ENCODE peak calls at places on chromosomes 16 and 17, in five cellular contexts. O, M, R, D and N are unnamed samples.
A peak's percentile ranks its signal among the peaks of the same experiment; 100 is the strongest.

GRCh38 chr17:38315497-38315896 is 18.5 kb downstream of the MRPL45 start:
- DNase-seq in M (no peak), R (no peak), D (no peak), O (no peak), N (no peak)

GRCh38 chr17:58156839-58157803 is 8.9 kb downstream of the OR4D1 start:
- DNase-seq in R (no peak), D (no peak), M (peak; percentile 26), O (peak; percentile 77), N (no peak)

GRCh38 chr16:35011-35775 is 18.2 kb downstream of the POLR3K start:
- DNase-seq in M (no peak), R (no peak), D (no peak), O (no peak), N (no peak)

GRCh38 chr16:22008215-22009142 is 568 bp downstream of the MOSMO start:
- DNase-seq in R (peak; percentile 33), O (peak; percentile 58), M (peak; percentile 32), D (no peak), N (peak; percentile 89)

GRCh38 chr17:14737984-14738651 is 437.2 kb downstream of the HS3ST3B1 start:
- DNase-seq in D (no peak), M (peak; percentile 98), R (no peak), O (peak; percentile 41), N (peak; percentile 96)

GRCh38 chr16:11168386-11169065 is 87.5 kb downstream of the SOCS1 start:
- DNase-seq in D (no peak), O (no peak), M (peak; percentile 12), R (no peak), N (peak; percentile 72)

GRCh38 chr17:77332981-77333685 is 192.4 kb downstream of the SEC14L1 start:
- DNase-seq in M (peak; percentile 97), O (no peak), R (no peak), D (no peak), N (peak; percentile 80)

GRCh38 chr16:58124601-58124915 is 4.6 kb downstream of the CFAP20 start:
- DNase-seq in R (no peak), D (no peak), O (no peak), M (peak; percentile 70), N (peak; percentile 46)

GRCh38 chr16:26569793-26570192 is 496.9 kb upstream of the C16orf82 start:
- DNase-seq in O (peak; percentile 64), M (peak; percentile 19), R (peak; percentile 5), D (no peak), N (no peak)

GRCh38 chr16:68275611-68276191 is 11.4 kb downstream of the SLC7A6 start:
- DNase-seq in D (peak; percentile 96), M (no peak), R (peak; percentile 86), O (no peak), N (no peak)

GRCh38 chr17:55266958-55267688 is 2.4 kb downstream of the HLF start:
- DNase-seq in R (no peak), O (no peak), D (no peak), M (peak; percentile 12), N (no peak)

GRCh38 chr17:77728022-77728671 is 230.4 kb upstream of the TNRC6C start:
- DNase-seq in D (no peak), O (no peak), M (peak; percentile 33), R (no peak), N (no peak)

GRCh38 chr17:64658931-64659330 is 3.2 kb downstream of the SMURF2 start:
- DNase-seq in M (peak; percentile 69), O (no peak), R (no peak), D (no peak), N (no peak)

GRCh38 chr17:67421869-67422273 is 44.8 kb downstream of the PITPNC1 start:
- DNase-seq in O (no peak), D (peak; percentile 61), M (peak; percentile 97), R (peak; percentile 51), N (peak; percentile 88)

GRCh38 chr16:11613381-11614303 is 26.9 kb upstream of the LITAF start:
- DNase-seq in R (no peak), D (no peak), M (no peak), O (no peak), N (no peak)

GRCh38 chr17:13874817-13875216 is 194.5 kb upstream of the COX10 start:
- DNase-seq in D (no peak), M (no peak), R (no peak), O (no peak), N (no peak)

GRCh38 chr16:28029387-28030002 is 34.0 kb downstream of the GSG1L start:
- DNase-seq in O (no peak), M (no peak), D (no peak), R (no peak), N (no peak)

GRCh38 chr17:29571883-29572681 is 3.6 kb downstream of the TP53I13 start:
- DNase-seq in O (no peak), D (no peak), R (no peak), M (peak; percentile 56), N (peak; percentile 92)

GRCh38 chr17:82400830-82401229 is 17.3 kb upstream of the HEXD start:
- DNase-seq in O (no peak), R (peak; percentile 44), M (no peak), D (no peak), N (peak; percentile 69)

GRCh38 chr16:21971856-21972255 is 18.7 kb downstream of the UQCRC2 start:
- DNase-seq in D (no peak), O (no peak), R (no peak), M (no peak), N (no peak)

GRCh38 chr16:11914759-11915643 is 755 bp downstream of the GSPT1 start:
- DNase-seq in O (peak; percentile 63), D (no peak), R (peak; percentile 53), M (peak; percentile 74), N (peak; percentile 93)

GRCh38 chr16:68844211-68844564 is 857 bp downstream of the TANGO6 start:
- DNase-seq in M (no peak), O (no peak), D (peak; percentile 1), R (no peak), N (no peak)

GRCh38 chr16:88570691-88571092 is 489 bp downstream of the ZC3H18 start:
- DNase-seq in O (peak; percentile 41), M (peak; percentile 62), R (peak; percentile 48), D (no peak), N (no peak)

GRCh38 chr16:8733849-8734540 is 59.6 kb downstream of the ABAT start:
- DNase-seq in D (no peak), O (no peak), R (no peak), M (no peak), N (no peak)

GRCh38 chr17:59848778-59849177 is 44.0 kb downstream of the TUBD1 start:
- DNase-seq in O (no peak), M (peak; percentile 60), R (peak; percentile 60), D (no peak), N (no peak)

GRCh38 chr16:1466968-1467521 is 7.8 kb downstream of the CLCN7 start:
- DNase-seq in R (no peak), D (no peak), M (no peak), O (no peak), N (no peak)

GRCh38 chr17:17028059-17028877 is 14.0 kb upstream of the MPRIP start:
- DNase-seq in R (no peak), D (no peak), O (peak; percentile 89), M (peak; percentile 94), N (peak; percentile 94)

GRCh38 chr17:73042809-73043685 is 49.4 kb downstream of the SLC39A11 start:
- DNase-seq in R (no peak), M (peak; percentile 65), D (no peak), O (no peak), N (no peak)

GRCh38 chr16:9625122-9625521 is 533.7 kb downstream of the HAPSTR1 start:
- DNase-seq in R (no peak), D (no peak), O (no peak), M (no peak), N (no peak)

GRCh38 chr17:2816688-2817087 is 20.4 kb downstream of the RAP1GAP2 start:
- DNase-seq in O (no peak), R (no peak), M (no peak), D (no peak), N (no peak)

GRCh38 chr17:37824534-37825485 is 80.0 kb upstream of the HNF1B start:
- DNase-seq in O (no peak), D (no peak), R (no peak), M (peak; percentile 67), N (peak; percentile 80)

GRCh38 chr17:49252148-49252682 is 21.6 kb upstream of the PHOSPHO1 start:
- DNase-seq in R (no peak), D (no peak), O (no peak), M (peak; percentile 40), N (peak; percentile 76)

GRCh38 chr17:79532107-79532790 is 78.6 kb downstream of the RBFOX3 start:
- DNase-seq in O (no peak), M (no peak), R (no peak), D (no peak), N (no peak)

DNA sequence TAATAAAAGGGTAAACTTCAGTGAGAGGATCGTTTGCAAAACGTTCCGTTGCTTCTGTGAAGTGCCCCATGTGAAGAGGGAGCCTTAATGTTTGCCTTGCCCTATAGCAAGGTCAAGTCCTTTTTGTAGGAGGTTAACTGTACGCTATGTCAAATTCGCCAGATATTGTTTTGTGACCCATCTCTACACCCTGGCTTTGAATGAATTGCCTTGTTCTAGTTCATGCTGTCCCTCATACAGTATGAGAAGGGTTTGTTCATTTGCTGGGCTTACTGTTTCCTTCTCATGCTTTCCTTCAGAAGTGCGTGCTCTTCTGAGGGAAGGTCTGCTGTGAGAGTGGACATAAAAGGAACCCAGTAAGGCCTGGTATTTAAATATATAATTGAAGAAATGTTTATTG is 1.6 kb downstream of the MAP3K3 start:
- DNase-seq in O (no peak), R (no peak), D (no peak), M (no peak), N (peak; percentile 88)
- H3K79me2 ChIP-seq in O (peaks cover 59% of the 10 kb centered on the region), R (peaks cover 60% of the 10 kb centered on the region), D (peaks cover 33% of the 10 kb centered on the region), M (peaks cover 58% of the 10 kb centered on the region), N (peaks cover 53% of the 10 kb centered on the region)

DNA sequence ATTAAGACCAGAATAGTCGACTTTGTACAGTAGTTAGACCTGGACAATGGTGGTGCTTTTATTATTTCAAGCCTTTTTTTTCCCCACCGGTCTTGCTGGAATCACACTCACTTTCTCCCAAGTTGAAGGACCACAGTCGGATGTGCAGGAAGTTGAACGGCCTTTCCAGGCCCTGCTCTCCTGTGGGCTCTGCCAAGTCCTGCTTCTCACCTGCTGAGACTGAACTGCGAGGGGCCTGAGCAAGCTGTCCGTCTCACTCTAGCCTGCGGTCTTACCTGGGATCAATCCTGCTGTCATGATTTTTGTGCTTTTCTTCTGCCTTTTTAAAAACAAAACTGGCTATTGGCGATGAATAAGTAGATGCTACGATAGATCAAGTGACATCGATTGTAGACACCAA is 1.3 kb downstream of the TLCD3A start:
- DNase-seq in O (no peak), R (no peak), D (no peak), M (no peak), N (peak; percentile 54)
- H2AFZ ChIP-seq in O (no peak overlapping the region), R (no peak overlapping the region), D (no peak overlapping the region), M (no peak overlapping the region), N (no peak overlapping the region)

GRCh38 chr17:7216242-7217112 is 3.2 kb downstream of the DLG4 start:
- DNase-seq in R (no peak), O (no peak), D (no peak), M (peak; percentile 28), N (no peak)
- H3K79me2 ChIP-seq in R (peaks cover 41% of the 10 kb centered on the region), O (peaks cover 43% of the 10 kb centered on the region), D (peaks cover 14% of the 10 kb centered on the region), M (peaks cover 62% of the 10 kb centered on the region), N (peaks cover 66% of the 10 kb centered on the region)

DNA sequence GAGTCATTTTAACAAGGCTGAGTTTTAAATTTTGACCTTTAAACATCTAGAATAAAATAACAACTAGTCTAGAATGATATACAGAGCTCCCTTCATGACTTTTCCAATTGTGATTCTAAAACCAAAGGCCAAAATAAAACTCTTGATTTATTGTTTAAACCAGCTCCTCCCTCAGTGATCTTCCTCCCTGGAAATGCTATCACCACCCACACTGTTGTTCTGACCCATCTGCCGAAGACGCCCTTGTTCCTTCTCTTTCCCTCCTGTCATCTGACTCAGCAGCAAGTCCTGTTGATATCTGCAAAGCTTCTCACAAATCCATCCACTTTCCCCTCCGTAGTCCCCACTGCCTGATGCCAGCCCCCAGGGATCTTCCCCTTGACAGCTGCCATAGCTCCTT is 231.6 kb upstream of the DYNLRB2 start:
- DNase-seq in O (no peak), R (no peak), M (peak; percentile 50), D (no peak), N (no peak)
- H2AFZ ChIP-seq in O (no peak overlapping the region), R (no peak overlapping the region), M (peak overlapping the region; percentile 46), D (no peak overlapping the region), N (no peak overlapping the region)